ENCODE peak calls at places on chromosome 13, in eight cellular contexts. B, D, I, C, E, H, S and M are unnamed samples.

GRCh38 chr13:39417643-39418042 is 185.3 kb downstream of the LHFPL6 start:
- DNase-seq in S (no peak), E (no peak), B (peak), H (no peak), D (peak), C (peak), I (no peak), M (no peak)

GRCh38 chr13:111047326-111047725 is 67.8 kb upstream of the ARHGEF7 start:
- DNase-seq in S (no peak), I (no peak), H (no peak), B (no peak), C (no peak), D (no peak), E (no peak), M (no peak)

GRCh38 chr13:52879950-52880650 is 31.7 kb upstream of the PCDH8 start:
- DNase-seq in E (no peak), S (no peak), I (no peak), B (peak), C (peak), H (no peak), D (no peak), M (no peak)

GRCh38 chr13:110055089-110055488 is 251.9 kb downstream of the COL4A1 start:
- DNase-seq in S (no peak), C (no peak), D (no peak), B (no peak), H (no peak), E (no peak), I (no peak), M (no peak)

GRCh38 chr13:22848539-22849052 is 332.2 kb upstream of the SGCG start:
- DNase-seq in C (peak), E (no peak), D (no peak), I (no peak), H (peak), S (no peak), B (peak), M (peak)

GRCh38 chr13:39132286-39132685 is 94.0 kb downstream of the NHLRC3 start:
- DNase-seq in S (no peak), B (no peak), I (no peak), H (no peak), E (no peak), C (no peak), D (peak), M (no peak)

GRCh38 chr13:101757446-101758039 is 305.1 kb downstream of the ITGBL1 start:
- DNase-seq in E (no peak), C (no peak), D (peak), B (peak), I (no peak), H (no peak), S (no peak), M (no peak)

GRCh38 chr13:21825801-21826200 is 154.9 kb downstream of the FGF9 start:
- DNase-seq in H (no peak), C (no peak), S (no peak), E (no peak), B (no peak), D (no peak), I (no peak), M (no peak)

GRCh38 chr13:34733720-34734119 is 208.3 kb upstream of the NBEA start:
- DNase-seq in H (no peak), E (no peak), C (no peak), I (no peak), S (no peak), D (peak), B (peak), M (no peak)

GRCh38 chr13:46964789-46965527 is 68.1 kb upstream of the HTR2A start:
- DNase-seq in H (no peak), B (no peak), D (peak), S (no peak), C (no peak), I (no peak), E (no peak), M (no peak)

GRCh38 chr13:103188688-103189326 is 122.6 kb upstream of the SLC10A2 start:
- DNase-seq in B (peak), I (no peak), H (no peak), E (no peak), C (no peak), S (no peak), D (peak), M (no peak)

GRCh38 chr13:74274946-74275345 is 140.7 kb upstream of the KLF12 start:
- DNase-seq in D (no peak), E (no peak), B (no peak), C (no peak), I (no peak), S (no peak), H (no peak), M (no peak)

GRCh38 chr13:74226791-74227475 is 92.7 kb upstream of the KLF12 start:
- DNase-seq in B (no peak), D (no peak), E (no peak), H (no peak), S (no peak), C (no peak), I (no peak), M (no peak)

GRCh38 chr13:40102854-40103253 is 447.4 kb downstream of the COG6 start:
- DNase-seq in S (no peak), D (peak), H (no peak), B (no peak), I (no peak), C (no peak), E (no peak), M (no peak)

GRCh38 chr13:45167611-45168554 is 33.0 kb downstream of the KCTD4 start:
- DNase-seq in E (no peak), D (peak), H (peak), S (no peak), C (no peak), I (no peak), B (no peak), M (no peak)

GRCh38 chr13:66933994-66934393 is 296.1 kb downstream of the PCDH9 start:
- DNase-seq in H (no peak), C (no peak), I (no peak), D (peak), S (no peak), B (no peak), E (no peak), M (no peak)

GRCh38 chr13:93925976-93926375 is 553.5 kb downstream of the DCT start:
- DNase-seq in I (no peak), C (no peak), E (no peak), H (no peak), S (no peak), B (no peak), D (no peak), M (no peak)

GRCh38 chr13:59587030-59587429 is 576.7 kb downstream of the DIAPH3 start:
- DNase-seq in E (no peak), S (no peak), I (no peak), H (no peak), C (no peak), B (no peak), D (no peak), M (no peak)

GRCh38 chr13:95603887-95604533 is 40.5 kb downstream of the DZIP1 start:
- DNase-seq in H (peak), I (no peak), D (peak), E (no peak), S (no peak), B (no peak), C (no peak), M (no peak)

GRCh38 chr13:46149272-46150133 is 32.5 kb downstream of the LCP1 start:
- DNase-seq in H (no peak), B (no peak), E (no peak), I (no peak), C (no peak), D (peak), S (no peak), M (no peak)

GRCh38 chr13:38262211-38262610 is 87.4 kb upstream of the UFM1 start:
- DNase-seq in D (no peak), S (no peak), H (no peak), E (no peak), C (no peak), B (no peak), I (no peak), M (no peak)

GRCh38 chr13:95156208-95156607 is 145.0 kb downstream of the ABCC4 start:
- DNase-seq in E (no peak), C (no peak), S (no peak), B (no peak), D (peak), I (no peak), H (no peak), M (no peak)

GRCh38 chr13:88068975-88069374 is 397.8 kb downstream of the SLITRK5 start:
- DNase-seq in D (no peak), H (peak), B (peak), S (no peak), E (no peak), C (peak), I (no peak), M (peak)

GRCh38 chr13:94609196-94609595 is 7.5 kb downstream of the GPR180 start:
- DNase-seq in S (no peak), B (no peak), I (no peak), H (no peak), D (no peak), E (no peak), C (no peak), M (no peak)

GRCh38 chr13:33405371-33405770 is 119.8 kb upstream of the STARD13 start:
- DNase-seq in S (no peak), H (no peak), I (no peak), B (no peak), E (no peak), C (no peak), D (no peak), M (no peak)
- TF ChIP-seq CTCF in S (no peak), H (no peak), I (no peak), B (no peak), E (no peak), C (no peak), D (no peak), M (no peak)

GRCh38 chr13:49585220-49586157 is at the start of gene RCBTB1:
- DNase-seq in D (peak), S (peak), E (peak), H (peak), C (peak), B (peak), I (peak), M (peak)
- TF ChIP-seq CTCF in D (no peak), S (no peak), E (no peak), H (no peak), C (no peak), B (no peak), I (peak), M (no peak)

GRCh38 chr13:24270639-24271131 is 38.7 kb upstream of the C1QTNF9 start:
- DNase-seq in D (peak), E (peak), S (peak), H (peak), I (peak), B (peak), C (no peak), M (no peak)
- TF ChIP-seq CTCF in D (no peak), E (no peak), S (no peak), H (no peak), I (no peak), B (no peak), C (no peak), M (no peak)

GRCh38 chr13:113220141-113220598 is 10.8 kb downstream of the CUL4A start:
- DNase-seq in C (no peak), H (peak), E (no peak), B (no peak), D (no peak), I (no peak), S (no peak), M (no peak)

GRCh38 chr13:113224486-113224885 is 15.1 kb downstream of the CUL4A start:
- DNase-seq in I (no peak), H (peak), C (no peak), S (no peak), D (no peak), B (no peak), E (no peak), M (no peak)

GRCh38 chr13:113216165-113217056 is 7.0 kb downstream of the CUL4A start:
- DNase-seq in E (no peak), S (no peak), C (no peak), B (peak), I (no peak), D (peak), H (peak), M (peak)

GRCh38 chr13:113219311-113219940 is 10.0 kb downstream of the CUL4A start:
- DNase-seq in D (no peak), C (no peak), S (no peak), E (no peak), I (no peak), B (no peak), H (no peak), M (no peak)

GRCh38 chr13:113220877-113221276 is 11.5 kb downstream of the CUL4A start:
- DNase-seq in H (no peak), E (no peak), S (no peak), I (no peak), B (peak), D (no peak), C (no peak), M (no peak)
- TF ChIP-seq CTCF in H (no peak), E (peak), S (no peak), I (no peak), B (peak), D (no peak), C (no peak), M (no peak)

GRCh38 chr13:51590966-51591627 is 6.8 kb downstream of the WDFY2 start:
- DNase-seq in H (no peak), E (no peak), D (peak), I (no peak), C (no peak), S (no peak), B (no peak), M (no peak)
- TF ChIP-seq CTCF in H (no peak), E (no peak), D (no peak), I (no peak), C (no peak), S (no peak), B (no peak), M (no peak)